ENCODE peak calls at places on chromosomes 4 and X, in five cellular contexts. C, V, O, D and Y are unnamed samples.

GRCh38 chr4:39565925-39566630 is 38.8 kb upstream of the UGDH start:
- DNase-seq in C (peak), V (peak), O (no peak), D (no peak), Y (peak)

GRCh38 chr4:86117781-86118302 is 242.0 kb downstream of the MAPK10 start:
- DNase-seq in C (peak), V (peak), O (no peak), D (no peak), Y (peak)

GRCh38 chr4:26893491-26893890 is 32.9 kb downstream of the STIM2 start:
- DNase-seq in C (no peak), V (no peak), O (no peak), D (no peak), Y (no peak)

GRCh38 chrX:14899607-14900006 is 26.4 kb downstream of the MOSPD2 start:
- DNase-seq in C (peak), V (peak), O (no peak), D (no peak), Y (no peak)

GRCh38 chr4:27066591-27066990 is 205.9 kb downstream of the STIM2 start:
- DNase-seq in C (no peak), V (peak), O (no peak), D (no peak), Y (no peak)

GRCh38 chrX:64202808-64203320 is 2.6 kb downstream of the AMER1 start:
- DNase-seq in C (no peak), V (no peak), O (no peak), D (no peak), Y (no peak)

GRCh38 chrX:119981286-119982070 is 37.9 kb upstream of the NKAP start:
- DNase-seq in C (peak), V (peak), O (no peak), D (no peak), Y (no peak)

GRCh38 chr4:131764730-131765129 is 1384.4 kb upstream of the PCDH10 start:
- DNase-seq in C (no peak), V (no peak), O (no peak), D (no peak), Y (no peak)

GRCh38 chr4:158327525-158327924 is 117.2 kb downstream of the TMEM144 start:
- DNase-seq in C (no peak), V (no peak), O (no peak), D (no peak), Y (no peak)

GRCh38 chrX:68920541-68920940 is 91.7 kb downstream of the EFNB1 start:
- DNase-seq in C (peak), V (peak), O (no peak), D (no peak), Y (no peak)

GRCh38 chrX:64642482-64642881 is 247.2 kb upstream of the MTMR8 start:
- DNase-seq in C (no peak), V (no peak), O (no peak), D (no peak), Y (no peak)

GRCh38 chrX:11470231-11470630 is 177.0 kb downstream of the AMELX start:
- DNase-seq in C (peak), V (peak), O (no peak), D (no peak), Y (peak)

GRCh38 chr4:55920571-55920970 is 28.2 kb upstream of the CEP135 start:
- DNase-seq in C (no peak), V (peak), O (no peak), D (no peak), Y (no peak)

GRCh38 chr4:53917719-53918118 is 146.7 kb downstream of the CHIC2 start:
- DNase-seq in C (no peak), V (no peak), O (no peak), D (no peak), Y (no peak)

GRCh38 chr4:142408003-142408441 is 438.1 kb downstream of the INPP4B start:
- DNase-seq in C (peak), V (peak), O (no peak), D (no peak), Y (peak)

GRCh38 chr4:142719854-142720541 is 126.1 kb downstream of the INPP4B start:
- DNase-seq in C (peak), V (peak), O (no peak), D (no peak), Y (no peak)

GRCh38 chrX:109537324-109537665 is 651 bp downstream of the NXT2 start:
- DNase-seq in C (peak), V (peak), O (no peak), D (no peak), Y (peak)

GRCh38 chrX:2581296-2581695 is 80.5 kb upstream of the DHRSX start:
- DNase-seq in C (no peak), V (no peak), O (no peak), D (no peak), Y (no peak)

GRCh38 chr4:163515198-163515597 is 20.7 kb downstream of the TMA16 start:
- DNase-seq in C (no peak), V (no peak), O (no peak), D (no peak), Y (no peak)

GRCh38 chrX:140817943-140818342 is 108.4 kb downstream of the LINC00632 start:
- DNase-seq in C (peak), V (peak), O (no peak), D (no peak), Y (peak)

GRCh38 chr4:3711183-3712111 is 54.7 kb upstream of the ADRA2C start:
- DNase-seq in C (no peak), V (no peak), O (peak), D (peak), Y (no peak)

GRCh38 chr4:14787221-14787620 is 215.1 kb upstream of the CPEB2 start:
- DNase-seq in C (no peak), V (no peak), O (no peak), D (no peak), Y (no peak)

GRCh38 chrX:30576881-30577280 is 685 bp downstream of the TASL start:
- DNase-seq in C (no peak), V (no peak), O (no peak), D (no peak), Y (no peak)

GRCh38 chr4:165540206-165540865 is 161.5 kb downstream of the CPE start:
- DNase-seq in C (no peak), V (no peak), O (no peak), D (no peak), Y (no peak)

GRCh38 chrX:155179343-155179997 is 36.8 kb upstream of the VBP1 start:
- DNase-seq in C (no peak), V (peak), O (no peak), D (no peak), Y (no peak)

GRCh38 chr4:174207370-174207769 is 76.1 kb downstream of the FBXO8 start:
- DNase-seq in C (no peak), V (no peak), O (no peak), D (no peak), Y (no peak)

GRCh38 chr4:9999956-10000551 is 21.2 kb downstream of the SLC2A9 start:
- DNase-seq in C (peak), V (no peak), O (no peak), D (no peak), Y (no peak)

GRCh38 chr4:4555916-4556315 is 14.1 kb upstream of the STX18 start:
- DNase-seq in C (peak), V (peak), O (no peak), D (no peak), Y (peak)

GRCh38 chrX:39730671-39731389 is 366.9 kb downstream of the BCOR start:
- DNase-seq in C (peak), V (peak), O (peak), D (peak), Y (peak)

GRCh38 chr4:158079661-158080060 is 93.2 kb downstream of the GASK1B start:
- DNase-seq in C (no peak), V (no peak), O (no peak), D (no peak), Y (no peak)

GRCh38 chr4:26238782-26239647 is 81.8 kb upstream of the RBPJ start:
- DNase-seq in C (peak), V (peak), O (no peak), D (no peak), Y (no peak)

GRCh38 chrX:9374537-9374936 is 90.3 kb upstream of the TBL1X start:
- DNase-seq in C (peak), V (no peak), O (no peak), D (no peak), Y (no peak)

GRCh38 chrX:102154218-102154860 is 1.4 kb downstream of the BEX5 start:
- DNase-seq in C (no peak), V (no peak), O (no peak), D (no peak), Y (no peak)

DNA sequence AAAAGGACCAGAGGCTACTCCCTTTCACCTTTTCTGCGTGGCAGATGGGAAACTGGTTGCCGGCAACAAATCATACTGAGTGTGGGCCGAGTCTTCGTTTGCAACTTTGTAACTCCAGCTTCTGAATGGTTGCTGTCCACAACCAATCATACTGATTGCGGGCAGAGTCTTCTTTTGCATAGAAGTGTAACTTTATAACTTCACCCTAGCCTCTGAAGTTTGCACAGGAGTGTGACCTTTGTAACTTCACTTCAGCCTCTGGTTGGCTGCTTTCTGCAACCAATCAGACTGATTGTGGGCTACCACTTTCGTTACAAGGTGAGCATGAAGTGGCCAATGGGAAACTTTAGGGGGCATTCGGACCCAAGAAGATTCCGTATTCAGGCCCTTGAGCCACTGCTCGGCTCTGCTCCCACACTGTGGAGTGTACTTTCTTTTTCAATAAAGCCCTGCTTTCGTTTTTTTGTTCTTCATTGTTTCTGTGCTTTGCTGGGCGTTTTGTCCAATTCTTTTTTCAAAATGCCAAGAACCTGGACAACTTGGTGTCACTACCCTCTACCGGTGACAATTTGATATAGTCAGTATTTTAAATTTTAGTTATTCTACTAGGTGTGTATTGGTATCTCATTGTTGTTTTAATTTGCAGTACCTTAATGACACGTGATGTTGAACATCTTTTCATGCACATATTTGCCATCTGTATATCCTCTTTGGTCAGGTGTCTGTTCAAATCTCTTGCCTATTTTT is 9.0 kb upstream of the PAGE5 start:
- DNase-seq in C (no peak), V (no peak), O (no peak), D (no peak), Y (no peak)
- TF ChIP-seq CTCF in C (no peak), V (no peak), O (no peak), D (no peak), Y (no peak)

GRCh38 chrX:50452782-50453181 is 17.8 kb downstream of the DGKK start:
- DNase-seq in C (no peak), V (no peak), O (no peak), D (no peak), Y (no peak)
- H3K4me3 ChIP-seq in C (no peak), V (no peak), O (no peak), D (no peak), Y (no peak)

DNA sequence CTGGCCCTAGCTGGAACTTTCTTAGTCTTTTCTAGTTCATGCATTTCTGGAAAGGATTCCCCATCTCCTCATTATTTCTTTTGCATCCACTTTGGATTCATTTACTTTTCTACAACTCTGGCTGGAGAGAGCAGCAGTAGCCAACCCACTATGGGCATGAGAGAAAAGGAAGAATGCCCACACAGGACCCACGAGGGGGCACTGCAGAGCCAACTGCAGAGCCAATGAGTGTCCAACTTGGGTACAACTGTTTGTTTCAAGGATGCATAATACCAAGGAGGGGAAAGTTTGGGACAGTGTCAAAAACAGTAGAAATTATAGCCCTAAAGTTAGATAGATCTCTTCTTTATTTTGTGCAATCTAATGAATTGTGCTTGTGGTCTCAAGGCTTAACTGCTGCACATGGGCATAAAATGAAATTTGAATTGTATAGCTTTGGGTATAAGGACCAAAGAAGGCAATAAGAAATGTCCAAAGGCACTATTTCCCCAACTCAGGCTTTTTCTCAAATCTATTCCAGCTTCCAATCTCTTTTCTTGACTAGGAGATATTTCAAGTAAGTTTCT is 230.6 kb downstream of the NSUN7 start:
- DNase-seq in C (no peak), V (peak), O (no peak), D (no peak), Y (no peak)
- TF ChIP-seq CTCF in C (peak), V (peak), O (peak), D (no peak), Y (peak)

DNA sequence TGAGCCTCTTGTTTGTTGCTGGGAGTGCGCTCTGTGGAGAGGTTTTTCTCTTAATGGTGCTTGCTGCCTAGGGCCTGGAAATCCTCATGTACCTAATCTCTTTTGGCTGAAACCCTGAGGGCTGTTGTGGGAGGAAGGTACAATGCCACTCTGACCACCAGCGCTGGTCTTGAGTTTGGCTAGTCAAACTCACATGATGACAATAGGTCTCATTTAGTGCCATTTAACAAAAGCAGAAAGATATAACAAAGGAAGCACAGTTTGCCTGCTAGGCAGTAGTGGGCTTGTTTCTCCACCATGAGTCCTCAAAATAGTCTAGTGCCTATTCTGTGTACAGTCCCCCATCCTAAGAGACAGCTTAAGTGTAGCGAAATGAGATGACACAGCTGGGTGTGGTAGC is 111.3 kb downstream of the TSPAN7 start:
- DNase-seq in C (no peak), V (no peak), O (no peak), D (no peak), Y (no peak)
- H3K4me3 ChIP-seq in C (no peak), V (no peak), O (no peak), D (no peak), Y (no peak)

GRCh38 chr4:81260443-81261102 is 45.6 kb upstream of the PRKG2 start:
- DNase-seq in C (no peak), V (peak), O (no peak), D (no peak), Y (no peak)
- TF ChIP-seq CTCF in C (peak), V (peak), O (no peak), D (no peak), Y (peak)